ENCODE peak calls at places on chromosomes 2 and 18, in ten cellular contexts. L is amniotic stem cell; X is amniotic epithelial cell; V is HFF-Myc; S is iris pigment epithelial cell; H is NCI-H774; A is NCI-H748 treated with DMSO at 0.1 percent for 48 hours; D is CD8-positive, alpha-beta memory T cell; I is anterior cingulate cortex; T is mucosa of gallbladder. M is an unnamed sample.

GRCh38 chr2:226977775-226978190 is 141.9 kb downstream of the RHBDD1 start:
- DNase-seq in L (peak), X (peak), V (peak), S (peak), H (no peak), A (no peak), D (no peak), I (no peak), T (no peak), M (peak)

GRCh38 chr18:63438181-63438580 is 15.9 kb upstream of the VPS4B start:
- DNase-seq in L (no peak), X (no peak), V (no peak), S (no peak), H (no peak), A (no peak), D (no peak), I (no peak), T (no peak), M (peak)

GRCh38 chr2:54634564-54635511 is 88.6 kb upstream of the EML6 start:
- DNase-seq in L (no peak), X (peak), V (no peak), S (peak), H (no peak), A (no peak), D (peak), I (no peak), T (no peak), M (peak)

GRCh38 chr2:229141626-229142025 is 129.5 kb downstream of the PID1 start:
- DNase-seq in L (peak), X (peak), V (peak), S (peak), H (peak), A (no peak), D (no peak), I (no peak), T (no peak), M (peak)

GRCh38 chr2:11867926-11868325 is 121.5 kb downstream of the LPIN1 start:
- DNase-seq in L (no peak), X (no peak), V (no peak), S (no peak), H (peak), A (no peak), D (no peak), I (no peak), T (no peak), M (no peak)

GRCh38 chr2:163735692-163736432 is at the start of gene FIGN:
- DNase-seq in L (peak), X (peak), V (peak), S (peak), H (peak), A (peak), D (no peak), I (peak), T (peak), M (peak)

GRCh38 chr2:191941376-191941775 is 94.5 kb upstream of the CAVIN2 start:
- DNase-seq in L (no peak), X (no peak), V (no peak), S (no peak), H (no peak), A (no peak), D (no peak), I (no peak), T (no peak), M (no peak)

GRCh38 chr2:164515746-164516145 is 105.5 kb downstream of the GRB14 start:
- DNase-seq in L (no peak), X (no peak), V (no peak), S (no peak), H (no peak), A (no peak), D (no peak), I (no peak), T (no peak), M (no peak)

GRCh38 chr2:195027947-195028346 is 629.1 kb upstream of the SLC39A10 start:
- DNase-seq in L (no peak), X (no peak), V (no peak), S (no peak), H (no peak), A (no peak), D (no peak), I (no peak), T (no peak), M (no peak)

GRCh38 chr2:201866643-201867310 is 60.4 kb downstream of the CDK15 start:
- DNase-seq in L (no peak), X (no peak), V (no peak), S (no peak), H (no peak), A (no peak), D (no peak), I (no peak), T (no peak), M (no peak)

GRCh38 chr2:227188292-227188691 is 23.9 kb downstream of the COL4A3 start:
- DNase-seq in L (no peak), X (peak), V (peak), S (peak), H (no peak), A (no peak), D (no peak), I (no peak), T (no peak), M (peak)

GRCh38 chr2:45836316-45836715 is 184.8 kb downstream of the PRKCE start:
- DNase-seq in L (no peak), X (no peak), V (no peak), S (no peak), H (no peak), A (no peak), D (no peak), I (no peak), T (no peak), M (no peak)

GRCh38 chr2:75053484-75054112 is 95.2 kb downstream of the POLE4 start:
- DNase-seq in L (no peak), X (peak), V (no peak), S (peak), H (peak), A (peak), D (no peak), I (no peak), T (no peak), M (no peak)

GRCh38 chr2:107936427-107937359 is 49.6 kb upstream of the SLC5A7 start:
- DNase-seq in L (no peak), X (no peak), V (no peak), S (no peak), H (no peak), A (no peak), D (no peak), I (no peak), T (no peak), M (no peak)